ENCODE peak calls at places on chromosomes 6 and 20, in nine cellular contexts. T is uterus, K is astrocyte, Y is upper lobe of left lung, Z is upper lobe of right lung, B is tibial nerve, H is aorta, I is DND-41, P is MM.1S. V is an unnamed sample.

GRCh38 chr20:14445310-14445709 is 107.9 kb upstream of the FLRT3 start:
- DNase-seq in T (no peak), K (peak; percentile 29), Y (no peak), Z (no peak), B (no peak), H (no peak), I (no peak), P (no peak), V (no peak)

GRCh38 chr6:35318200-35318844 is 20.7 kb downstream of the DEF6 start:
- DNase-seq in T (peak; percentile 91), K (peak; percentile 58), Y (peak; percentile 96), Z (peak; percentile 87), B (peak; percentile 61), H (peak; percentile 82), I (no peak), P (no peak), V (peak; percentile 88)

GRCh38 chr20:25543068-25543467 is 42.3 kb downstream of the NINL start:
- DNase-seq in T (no peak), K (peak; percentile 55), Y (no peak), Z (no peak), B (no peak), H (no peak), I (no peak), P (no peak), V (no peak)

GRCh38 chr6:105593056-105593455 is 190.2 kb upstream of the PREP start:
- DNase-seq in T (no peak), K (peak; percentile 62), Y (no peak), Z (no peak), B (no peak), H (no peak), I (no peak), P (no peak), V (no peak)

GRCh38 chr6:36319436-36319762 is 17.3 kb downstream of the BNIP5 start:
- DNase-seq in T (no peak), K (no peak), Y (no peak), Z (no peak), B (no peak), H (no peak), I (no peak), P (peak; percentile 50), V (no peak)

GRCh38 chr6:17098538-17098937 is 3.3 kb upstream of the STMND1 start:
- DNase-seq in T (no peak), K (peak; percentile 41), Y (no peak), Z (no peak), B (no peak), H (no peak), I (no peak), P (no peak), V (no peak)

GRCh38 chr6:41027799-41028617 is 11.0 kb downstream of the UNC5CL start:
- DNase-seq in T (peak; percentile 89), K (peak; percentile 57), Y (peak; percentile 97), Z (peak; percentile 94), B (peak; percentile 82), H (peak; percentile 88), I (peak; percentile 94), P (peak; percentile 74), V (peak; percentile 90)

GRCh38 chr20:33120934-33121333 is 41.5 kb downstream of the BPIFB4 start:
- DNase-seq in T (no peak), K (no peak), Y (no peak), Z (no peak), B (no peak), H (no peak), I (no peak), P (no peak), V (no peak)

GRCh38 chr20:20452254-20452676 is 84.4 kb downstream of the INSM1 start:
- DNase-seq in T (peak; percentile 27), K (peak; percentile 80), Y (peak; percentile 65), Z (peak; percentile 71), B (peak; percentile 24), H (peak; percentile 75), I (no peak), P (no peak), V (peak; percentile 52)

GRCh38 chr6:137709424-137710281 is 157.4 kb upstream of the TNFAIP3 start:
- DNase-seq in T (no peak), K (peak; percentile 45), Y (no peak), Z (no peak), B (no peak), H (no peak), I (no peak), P (no peak), V (no peak)

GRCh38 chr6:108714012-108714773 is 134.0 kb upstream of the ARMC2 start:
- DNase-seq in T (peak; percentile 43), K (peak; percentile 57), Y (no peak), Z (no peak), B (no peak), H (no peak), I (peak; percentile 26), P (no peak), V (no peak)

GRCh38 chr6:146904596-146904995 is 299.6 kb upstream of the STXBP5 start:
- DNase-seq in T (no peak), K (no peak), Y (no peak), Z (no peak), B (no peak), H (no peak), I (no peak), P (no peak), V (no peak)

GRCh38 chr6:146902846-146903245 is 301.4 kb upstream of the STXBP5 start:
- DNase-seq in T (no peak), K (no peak), Y (no peak), Z (no peak), B (no peak), H (no peak), I (no peak), P (no peak), V (no peak)

GRCh38 chr6:146908786-146909185 is 295.4 kb upstream of the STXBP5 start:
- DNase-seq in T (no peak), K (no peak), Y (no peak), Z (no peak), B (no peak), H (no peak), I (no peak), P (no peak), V (no peak)

GRCh38 chr6:146901940-146902816 is 302.0 kb upstream of the STXBP5 start:
- DNase-seq in T (no peak), K (no peak), Y (no peak), Z (no peak), B (no peak), H (no peak), I (no peak), P (no peak), V (no peak)

DNA sequence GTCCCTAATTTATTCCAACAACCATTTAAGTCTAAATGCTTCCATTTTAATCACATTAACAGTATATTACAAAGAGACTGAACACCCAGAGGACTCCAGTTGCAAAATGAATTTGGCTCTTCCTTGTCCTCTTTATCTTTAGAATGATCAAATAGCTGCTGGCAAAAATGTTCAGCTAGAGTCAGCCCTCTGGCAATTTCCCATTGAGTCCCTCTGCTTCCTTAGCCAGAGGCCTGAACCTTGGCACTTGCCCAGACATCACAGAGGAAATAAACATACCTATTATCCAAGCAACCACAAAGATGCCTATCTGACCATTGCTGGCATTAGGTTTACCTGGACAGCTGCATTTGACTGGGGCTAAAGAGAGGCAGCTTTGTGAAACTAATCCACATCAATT is 298.9 kb upstream of the STXBP5 start:
- DNase-seq in T (no peak), K (peak; percentile 75), Y (no peak), Z (no peak), B (no peak), H (no peak), I (no peak), P (no peak), V (no peak)
- H3K4me1 ChIP-seq in T (no peaks in the 10 kb centered on the region), K (peaks cover 4% of the 10 kb centered on the region), Y (no peaks in the 10 kb centered on the region), Z (no peaks in the 10 kb centered on the region), B (no peaks in the 10 kb centered on the region), H (peaks cover 1% of the 10 kb centered on the region), I (no peaks in the 10 kb centered on the region), P (no peaks in the 10 kb centered on the region), V (peaks cover 8% of the 10 kb centered on the region)

DNA sequence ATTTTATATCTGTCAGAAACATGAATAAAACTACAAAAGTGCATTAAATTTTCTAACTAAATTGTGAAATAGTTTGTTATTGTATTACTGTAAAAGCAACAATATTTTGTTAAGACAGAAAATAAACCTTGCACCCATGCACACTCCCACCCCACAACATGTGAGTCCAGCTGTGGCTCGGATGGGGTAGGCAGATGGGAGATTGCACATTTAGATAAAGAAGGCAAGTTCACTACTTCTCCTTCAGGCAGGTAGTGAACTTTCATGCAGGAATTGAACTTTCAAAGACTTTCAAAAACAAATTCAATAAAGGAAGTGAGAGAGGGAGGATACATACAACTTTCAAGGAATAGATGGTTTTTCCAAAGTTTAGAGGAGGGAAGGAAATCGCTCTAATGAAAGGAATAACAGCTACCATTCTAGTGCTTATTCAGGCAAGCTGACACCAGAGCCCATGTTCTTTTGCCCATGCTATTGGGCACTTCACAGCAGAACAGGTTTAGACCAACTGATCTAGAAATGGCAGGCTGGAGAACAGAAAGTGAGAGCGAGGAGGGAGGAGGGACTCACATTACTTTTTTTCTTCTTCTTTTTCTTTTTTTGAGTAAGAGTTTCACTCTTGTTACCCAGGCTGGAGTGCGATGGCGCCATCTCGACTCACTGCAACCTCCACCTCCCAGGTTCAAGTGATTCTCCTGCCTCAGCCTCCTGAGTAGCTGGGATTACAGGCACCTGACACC is 28.5 kb downstream of the SF3B5 start:
- DNase-seq in T (no peak), K (no peak), Y (no peak), Z (no peak), B (no peak), H (no peak), I (no peak), P (peak; percentile 41), V (no peak)
- H3K27me3 ChIP-seq in T (peaks cover 14% of the 10 kb centered on the region), K (peaks cover 56% of the 10 kb centered on the region), Y (no peaks in the 10 kb centered on the region), Z (no peaks in the 10 kb centered on the region), B (peaks cover 13% of the 10 kb centered on the region), H (no peaks in the 10 kb centered on the region), I (peaks cover 32% of the 10 kb centered on the region), P (no peaks in the 10 kb centered on the region), V (peaks cover 32% of the 10 kb centered on the region)

GRCh38 chr20:41394081-41394480 is 27.5 kb upstream of the EMILIN3 start:
- DNase-seq in T (no peak), K (no peak), Y (no peak), Z (no peak), B (no peak), H (no peak), I (no peak), P (no peak), V (no peak)

GRCh38 chr20:41392295-41392694 is 25.7 kb upstream of the EMILIN3 start:
- DNase-seq in T (no peak), K (no peak), Y (no peak), Z (no peak), B (no peak), H (no peak), I (no peak), P (no peak), V (no peak)

GRCh38 chr20:41393705-41394066 is 27.1 kb upstream of the EMILIN3 start:
- DNase-seq in T (no peak), K (no peak), Y (no peak), Z (no peak), B (no peak), H (no peak), I (no peak), P (no peak), V (no peak)

GRCh38 chr20:41391587-41392001 is 25.0 kb upstream of the EMILIN3 start:
- DNase-seq in T (no peak), K (peak; percentile 44), Y (no peak), Z (no peak), B (no peak), H (no peak), I (no peak), P (no peak), V (no peak)

GRCh38 chr20:41392871-41393704 is 26.5 kb upstream of the EMILIN3 start:
- DNase-seq in T (peak; percentile 78), K (no peak), Y (no peak), Z (no peak), B (peak; percentile 81), H (no peak), I (no peak), P (no peak), V (peak; percentile 86)
- H3K4me3 ChIP-seq in T (no peak overlapping the region), K (no peak overlapping the region), Y (no peak overlapping the region), Z (no peak overlapping the region), B (no peak overlapping the region), H (no peak overlapping the region), I (no peak overlapping the region), P (no peak overlapping the region), V (no peak overlapping the region)

GRCh38 chr6:2890981-2891767 is 11.9 kb downstream of the SERPINB9 start:
- DNase-seq in T (no peak), K (no peak), Y (no peak), Z (no peak), B (no peak), H (no peak), I (peak; percentile 29), P (no peak), V (no peak)
- H3K4me1 ChIP-seq in T (no peaks in the 10 kb centered on the region), K (no peaks in the 10 kb centered on the region), Y (no peaks in the 10 kb centered on the region), Z (no peaks in the 10 kb centered on the region), B (no peaks in the 10 kb centered on the region), H (no peaks in the 10 kb centered on the region), I (peaks cover 21% of the 10 kb centered on the region), P (no peaks in the 10 kb centered on the region), V (no peaks in the 10 kb centered on the region)

V was measured in heart right ventricle.